ENCODE peak calls at places on chromosome 11, in nine cellular contexts. U is mucosa of descending colon; V is stimulated activated CD4-positive, alpha-beta T cell treated with anti-CD3 and anti-CD28 coated beads, Interleukin-2, amount 100 ng/mL, for 24 hours; A is NCI-H1930; Z is NCI-H2107; F is astrocyte of the cerebellum; R is NAMALWA; J is epithelial cell of proximal tubule; S is activated CD4-positive, alpha-beta T cell treated with anti-CD3 and anti-CD28 coated beads, Interleukin-2, amount 50 U/mL, for 48 hours. D is an unnamed sample.

GRCh38 chr11:19344661-19345518 is 104.1 kb upstream of the E2F8 start:
- DNase-seq in U (no peak), V (peak; percentile 3), A (peak; percentile 67), Z (no peak), F (peak; percentile 19), R (no peak), J (no peak), S (no peak), D (peak; percentile 16)

GRCh38 chr11:109086931-109087330 is 335.1 kb upstream of the C11orf87 start:
- DNase-seq in U (no peak), V (no peak), A (no peak), Z (no peak), F (no peak), R (no peak), J (no peak), S (no peak), D (no peak)

GRCh38 chr11:78808903-78809302 is 234.2 kb upstream of the NARS2 start:
- DNase-seq in U (peak; percentile 65), V (no peak), A (no peak), Z (no peak), F (no peak), R (no peak), J (no peak), S (no peak), D (no peak)

GRCh38 chr11:12914401-12914912 is 94.7 kb upstream of the RASSF10 start:
- DNase-seq in U (peak; percentile 59), V (peak; percentile 22), A (no peak), Z (peak; percentile 49), F (peak; percentile 22), R (peak; percentile 41), J (no peak), S (peak; percentile 21), D (no peak)

GRCh38 chr11:70926543-70926942 is 325.8 kb downstream of the SHANK2 start:
- DNase-seq in U (no peak), V (no peak), A (no peak), Z (no peak), F (no peak), R (no peak), J (no peak), S (no peak), D (no peak)

GRCh38 chr11:33694346-33695050 is 6.1 kb downstream of the C11orf91 start:
- DNase-seq in U (no peak), V (no peak), A (no peak), Z (no peak), F (no peak), R (no peak), J (no peak), S (no peak), D (no peak)

GRCh38 chr11:128463386-128463829 is 124.0 kb downstream of the ETS1 start:
- DNase-seq in U (no peak), V (no peak), A (no peak), Z (no peak), F (no peak), R (no peak), J (peak; percentile 84), S (no peak), D (no peak)

GRCh38 chr11:13896175-13896989 is 66.1 kb upstream of the SPON1 start:
- DNase-seq in U (no peak), V (no peak), A (no peak), Z (no peak), F (no peak), R (no peak), J (peak; percentile 62), S (no peak), D (no peak)

GRCh38 chr11:64092119-64092760 is 56.5 kb downstream of the FLRT1 start:
- DNase-seq in U (no peak), V (no peak), A (no peak), Z (no peak), F (no peak), R (no peak), J (no peak), S (no peak), D (no peak)

GRCh38 chr11:44372989-44373388 is 63.0 kb upstream of the ALX4 start:
- DNase-seq in U (no peak), V (no peak), A (no peak), Z (no peak), F (no peak), R (peak; percentile 49), J (no peak), S (no peak), D (no peak)